ENCODE peak calls at places on chromosomes 11 and 22, in nine cellular contexts. E, V, M, W, I, U, B, A and N are unnamed samples.

GRCh38 chr22:18156878-18157713 is 7.1 kb downstream of the USP18 start:
- DNase-seq in E (peak), V (peak), M (peak), W (peak), I (peak), U (peak), B (peak), A (peak), N (peak)

GRCh38 chr11:30346068-30346688 is 23.3 kb downstream of the ARL14EP start:
- DNase-seq in E (no peak), V (no peak), M (peak), W (peak), I (peak), U (peak), B (no peak), A (no peak), N (no peak)

GRCh38 chr11:72010529-72011233 is 12.0 kb downstream of the IL18BP start:
- DNase-seq in E (no peak), V (no peak), M (no peak), W (no peak), I (no peak), U (no peak), B (no peak), A (no peak), N (no peak)

GRCh38 chr11:123899792-123900191 is 2.2 kb upstream of the OR8D4 start:
- DNase-seq in E (no peak), V (no peak), M (no peak), W (peak), I (no peak), U (no peak), B (no peak), A (no peak), N (no peak)

GRCh38 chr11:66845876-66846212 is 2.6 kb downstream of the RCE1 start:
- DNase-seq in E (no peak), V (no peak), M (no peak), W (no peak), I (no peak), U (no peak), B (no peak), A (no peak), N (no peak)

GRCh38 chr11:34044664-34045485 is 6.7 kb upstream of the CAPRIN1 start:
- DNase-seq in E (no peak), V (no peak), M (peak), W (peak), I (peak), U (no peak), B (peak), A (no peak), N (peak)

GRCh38 chr11:103619938-103620337 is 416.5 kb upstream of the DDI1 start:
- DNase-seq in E (no peak), V (no peak), M (no peak), W (no peak), I (no peak), U (no peak), B (no peak), A (no peak), N (no peak)

GRCh38 chr11:28144808-28145207 is 36.6 kb downstream of the METTL15 start:
- DNase-seq in E (no peak), V (no peak), M (peak), W (no peak), I (no peak), U (no peak), B (no peak), A (no peak), N (no peak)

GRCh38 chr22:19187716-19188563 is 9.4 kb upstream of the SLC25A1 start:
- DNase-seq in E (no peak), V (no peak), M (no peak), W (no peak), I (no peak), U (no peak), B (no peak), A (no peak), N (no peak)

DNA sequence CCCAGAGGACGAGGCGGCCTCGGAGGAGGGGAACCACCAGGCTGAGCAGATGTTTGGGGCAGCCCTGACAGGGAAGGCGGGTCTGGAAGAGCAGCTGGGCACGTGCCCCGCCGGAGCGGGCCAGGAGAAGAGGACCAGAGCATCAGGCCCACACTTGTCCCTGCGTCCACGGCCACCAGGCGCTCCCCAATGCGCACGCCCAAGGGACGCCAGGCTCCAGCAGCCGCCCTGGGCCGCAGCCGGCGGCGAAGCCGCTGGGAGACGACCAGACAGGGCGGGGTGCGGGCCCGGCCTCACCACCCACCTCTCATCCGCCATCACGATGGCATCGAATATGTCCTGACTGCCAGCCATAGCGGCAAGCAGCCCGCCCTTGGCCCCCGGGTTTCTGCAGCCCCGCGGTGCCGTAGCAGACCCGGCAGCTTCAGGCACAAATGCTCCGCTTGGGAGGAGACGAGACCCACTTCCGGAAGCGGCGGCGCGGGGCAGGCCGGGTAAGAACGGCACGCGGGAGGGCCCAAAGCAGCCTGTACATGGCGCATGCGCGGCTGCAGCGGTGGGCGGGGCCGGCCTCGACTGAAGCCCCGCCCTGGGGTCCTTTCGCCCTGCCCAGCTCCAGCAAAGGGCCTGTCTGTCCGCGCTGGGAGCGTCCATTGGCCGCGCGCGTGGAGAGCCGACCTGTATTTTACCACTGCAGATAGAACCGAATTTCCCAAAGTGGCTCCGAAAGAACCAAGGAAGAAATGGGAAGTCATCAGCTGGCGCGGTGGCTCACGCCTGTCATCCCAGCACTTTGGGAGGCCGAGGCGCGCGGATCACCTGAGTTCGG is at the start of gene LTO1:
- DNase-seq in E (peak), V (peak), M (peak), W (peak), I (peak), U (peak), B (peak), A (peak), N (peak)
- TF ChIP-seq CTCF in E (no peak), V (no peak), M (no peak), W (no peak), I (no peak), U (no peak), B (no peak), A (peak), N (peak)

GRCh38 chr22:38519453-38520250 is 13.5 kb upstream of the DDX17 start:
- DNase-seq in E (no peak), V (no peak), M (no peak), W (no peak), I (no peak), U (no peak), B (no peak), A (no peak), N (no peak)
- TF ChIP-seq CTCF in E (no peak), V (no peak), M (no peak), W (no peak), I (no peak), U (no peak), B (no peak), A (no peak), N (no peak)

GRCh38 chr11:131478341-131478740 is 107.9 kb downstream of the NTM start:
- DNase-seq in E (no peak), V (no peak), M (no peak), W (no peak), I (no peak), U (no peak), B (no peak), A (no peak), N (no peak)

GRCh38 chr11:131486100-131486499 is 115.7 kb downstream of the NTM start:
- DNase-seq in E (no peak), V (no peak), M (no peak), W (no peak), I (no peak), U (no peak), B (no peak), A (peak), N (no peak)

GRCh38 chr11:131483877-131484276 is 113.5 kb downstream of the NTM start:
- DNase-seq in E (no peak), V (no peak), M (no peak), W (no peak), I (no peak), U (no peak), B (no peak), A (no peak), N (no peak)

GRCh38 chr11:131483453-131483852 is 113.0 kb downstream of the NTM start:
- DNase-seq in E (no peak), V (no peak), M (no peak), W (no peak), I (no peak), U (no peak), B (no peak), A (no peak), N (no peak)

DNA sequence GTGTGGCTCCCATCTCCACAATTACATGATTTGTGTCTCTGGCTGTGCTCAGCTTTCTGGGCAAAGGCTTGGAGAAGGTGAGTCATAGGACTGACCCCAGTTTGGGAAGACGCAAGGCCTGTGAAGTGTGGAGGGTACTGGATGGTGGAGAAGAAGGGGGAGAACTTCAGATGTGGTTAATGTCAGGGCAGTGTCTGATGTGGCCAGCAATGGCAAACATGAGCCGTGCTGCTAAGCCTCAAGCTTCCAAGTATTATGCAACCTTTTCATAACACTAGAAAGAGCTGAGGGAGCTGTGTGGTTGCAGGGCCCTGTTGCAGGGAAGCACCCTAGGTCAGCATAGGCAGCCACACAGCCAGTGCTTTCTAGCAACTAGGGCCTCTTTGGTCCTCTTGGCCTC is 110.9 kb downstream of the NTM start:
- DNase-seq in E (no peak), V (no peak), M (no peak), W (no peak), I (no peak), U (no peak), B (no peak), A (no peak), N (no peak)
- TF ChIP-seq CTCF in E (no peak), V (no peak), M (no peak), W (no peak), I (no peak), U (no peak), B (no peak), A (no peak), N (no peak)

DNA sequence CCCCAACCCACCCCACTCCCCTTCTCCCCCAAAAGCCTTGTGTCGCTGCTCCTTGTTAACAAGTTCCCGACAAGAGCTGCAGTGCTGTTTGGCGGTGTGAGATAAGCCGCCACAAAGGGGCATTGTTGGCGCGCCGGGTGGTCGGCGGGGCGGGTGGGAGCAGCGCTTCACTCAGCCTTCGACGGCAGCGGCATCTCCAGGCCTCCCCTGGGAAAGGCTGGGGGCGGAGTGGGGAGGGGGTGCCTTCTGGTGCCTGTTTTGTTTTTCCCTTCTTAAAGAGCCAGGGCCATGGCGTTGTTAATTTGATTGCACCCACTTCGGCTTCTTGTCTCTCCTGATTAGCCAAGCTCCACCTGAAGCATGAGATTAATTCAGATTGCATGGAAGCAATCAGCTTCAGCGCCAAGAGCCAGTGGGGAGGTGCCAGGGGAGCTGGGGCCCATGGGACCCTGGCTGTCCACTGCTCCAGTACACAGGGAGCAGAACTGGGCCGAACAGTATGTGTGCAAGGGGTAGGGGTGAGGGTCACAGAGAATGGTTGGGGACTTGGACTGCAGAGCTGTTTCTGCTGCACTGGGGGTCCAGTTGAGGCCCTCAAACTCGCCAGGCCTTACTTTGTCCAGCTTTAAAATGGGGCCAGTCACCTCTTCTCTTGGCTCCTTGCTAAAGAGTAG is 165.1 kb downstream of the CEP164 start:
- DNase-seq in E (no peak), V (no peak), M (no peak), W (no peak), I (no peak), U (peak), B (peak), A (no peak), N (peak)
- TF ChIP-seq CTCF in E (no peak), V (no peak), M (no peak), W (no peak), I (no peak), U (no peak), B (peak), A (no peak), N (no peak)

GRCh38 chr11:104893876-104894275 is 4.4 kb downstream of the CASP12 start:
- DNase-seq in E (no peak), V (no peak), M (no peak), W (no peak), I (no peak), U (no peak), B (no peak), A (no peak), N (no peak)

GRCh38 chr11:104899226-104899625 is 966 bp upstream of the CASP12 start:
- DNase-seq in E (no peak), V (no peak), M (no peak), W (no peak), I (no peak), U (no peak), B (no peak), A (no peak), N (no peak)

GRCh38 chr11:104898685-104899013 is 389 bp upstream of the CASP12 start:
- DNase-seq in E (no peak), V (no peak), M (no peak), W (no peak), I (no peak), U (no peak), B (no peak), A (no peak), N (no peak)

GRCh38 chr11:104895619-104896018 is 2.6 kb downstream of the CASP12 start:
- DNase-seq in E (no peak), V (no peak), M (no peak), W (no peak), I (no peak), U (no peak), B (no peak), A (no peak), N (no peak)

GRCh38 chr11:104897891-104898684 is at the start of gene CASP12:
- DNase-seq in E (no peak), V (no peak), M (no peak), W (no peak), I (no peak), U (no peak), B (no peak), A (no peak), N (no peak)
- TF ChIP-seq CTCF in E (no peak), V (no peak), M (no peak), W (no peak), I (no peak), U (no peak), B (no peak), A (no peak), N (no peak)

GRCh38 chr11:13287026-13287425 is 9.4 kb downstream of the BMAL1 start:
- DNase-seq in E (peak), V (no peak), M (no peak), W (no peak), I (no peak), U (no peak), B (no peak), A (no peak), N (no peak)
- TF ChIP-seq CTCF in E (no peak), V (no peak), M (no peak), W (no peak), I (no peak), U (no peak), B (no peak), A (no peak), N (no peak)

GRCh38 chr22:22812031-22812905 is 75.3 kb upstream of the IGLL5 start:
- DNase-seq in E (no peak), V (no peak), M (no peak), W (no peak), I (no peak), U (no peak), B (no peak), A (no peak), N (no peak)

GRCh38 chr22:22813126-22814075 is 74.2 kb upstream of the IGLL5 start:
- DNase-seq in E (no peak), V (no peak), M (no peak), W (no peak), I (no peak), U (no peak), B (no peak), A (no peak), N (no peak)

GRCh38 chr22:22811016-22812009 is 76.3 kb upstream of the IGLL5 start:
- DNase-seq in E (no peak), V (no peak), M (no peak), W (no peak), I (no peak), U (no peak), B (no peak), A (no peak), N (no peak)

GRCh38 chr22:22810471-22810870 is 77.1 kb upstream of the IGLL5 start:
- DNase-seq in E (no peak), V (no peak), M (no peak), W (no peak), I (no peak), U (no peak), B (no peak), A (no peak), N (no peak)

DNA sequence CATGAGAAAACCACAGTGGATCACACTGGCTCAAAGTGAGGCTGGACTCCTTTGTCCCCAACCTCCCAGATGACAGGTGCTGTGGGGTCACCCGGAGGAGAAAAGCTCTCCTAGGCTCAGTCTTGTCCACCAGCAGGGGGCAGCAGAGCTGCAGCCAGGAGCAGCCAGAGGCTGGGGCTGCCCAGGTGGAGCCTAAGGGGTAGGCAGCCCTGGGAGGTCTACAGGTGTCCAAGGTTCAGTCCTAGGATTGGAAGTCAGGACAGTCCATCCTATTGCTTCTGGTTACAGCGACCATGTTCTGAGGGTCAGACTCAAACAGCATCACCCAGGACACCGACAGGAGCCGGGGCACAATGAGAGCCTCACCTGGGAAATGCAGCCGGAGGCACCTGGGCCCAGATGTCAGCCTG is 77.6 kb upstream of the IGLL5 start:
- DNase-seq in E (peak), V (no peak), M (no peak), W (peak), I (peak), U (no peak), B (no peak), A (peak), N (peak)
- TF ChIP-seq CTCF in E (peak), V (peak), M (no peak), W (peak), I (peak), U (peak), B (peak), A (peak), N (peak)

GRCh38 chr11:119734788-119735187 is 5.8 kb upstream of the NECTIN1 start:
- DNase-seq in E (no peak), V (no peak), M (no peak), W (peak), I (no peak), U (no peak), B (no peak), A (no peak), N (no peak)
- TF ChIP-seq CTCF in E (no peak), V (no peak), M (no peak), W (no peak), I (no peak), U (no peak), B (no peak), A (no peak), N (no peak)

GRCh38 chr11:14310696-14311095 is 48.3 kb downstream of the RRAS2 start:
- DNase-seq in E (no peak), V (no peak), M (no peak), W (no peak), I (no peak), U (no peak), B (no peak), A (no peak), N (no peak)

GRCh38 chr11:14308114-14308896 is 50.7 kb downstream of the RRAS2 start:
- DNase-seq in E (no peak), V (no peak), M (peak), W (peak), I (peak), U (peak), B (no peak), A (no peak), N (no peak)

GRCh38 chr11:14306481-14306880 is 52.5 kb downstream of the RRAS2 start:
- DNase-seq in E (no peak), V (no peak), M (no peak), W (no peak), I (no peak), U (no peak), B (no peak), A (no peak), N (no peak)

GRCh38 chr11:14309425-14310192 is 49.4 kb downstream of the RRAS2 start:
- DNase-seq in E (no peak), V (no peak), M (no peak), W (no peak), I (no peak), U (no peak), B (no peak), A (no peak), N (no peak)

GRCh38 chr11:14308897-14309387 is 50.0 kb downstream of the RRAS2 start:
- DNase-seq in E (no peak), V (no peak), M (no peak), W (no peak), I (no peak), U (no peak), B (no peak), A (no peak), N (no peak)
- TF ChIP-seq CTCF in E (no peak), V (no peak), M (no peak), W (no peak), I (no peak), U (no peak), B (no peak), A (no peak), N (no peak)